ENCODE peak calls at places on chromosomes 6 and 20, in seven cellular contexts. H, Q, D, Y, V, X and P are unnamed samples.

GRCh38 chr20:11204926-11205768 is 531.3 kb upstream of the JAG1 start:
- DNase-seq in H (peak), Q (no peak), D (peak), Y (no peak), V (peak), X (no peak), P (peak)

GRCh38 chr6:87139236-87139635 is 16.1 kb upstream of the ZNF292 start:
- DNase-seq in H (peak), Q (no peak), D (peak), Y (no peak), V (no peak), X (no peak), P (peak)

GRCh38 chr6:155106456-155107107 is 111.5 kb downstream of the TIAM2 start:
- DNase-seq in H (peak), Q (no peak), D (no peak), Y (no peak), V (no peak), X (no peak), P (no peak)

GRCh38 chr6:21741221-21742109 is 147.9 kb downstream of the SOX4 start:
- DNase-seq in H (no peak), Q (no peak), D (no peak), Y (no peak), V (no peak), X (no peak), P (no peak)

GRCh38 chr20:44097521-44098255 is 89.3 kb downstream of the JPH2 start:
- DNase-seq in H (no peak), Q (no peak), D (no peak), Y (no peak), V (no peak), X (no peak), P (no peak)

GRCh38 chr20:17967595-17968365 is 814 bp downstream of the SNX5 start:
- DNase-seq in H (peak), Q (no peak), D (no peak), Y (no peak), V (peak), X (no peak), P (peak)

GRCh38 chr6:84847349-84848160 is 83.2 kb upstream of the TBX18 start:
- DNase-seq in H (peak), Q (no peak), D (no peak), Y (no peak), V (no peak), X (no peak), P (no peak)

GRCh38 chr20:3818155-3819151 is 1.9 kb upstream of the AP5S1 start:
- DNase-seq in H (peak), Q (no peak), D (peak), Y (no peak), V (peak), X (no peak), P (peak)

GRCh38 chr20:35595456-35595855 is 20.2 kb upstream of the SPAG4 start:
- DNase-seq in H (no peak), Q (no peak), D (no peak), Y (no peak), V (no peak), X (no peak), P (no peak)

GRCh38 chr20:53901064-53901463 is 169.3 kb downstream of the BCAS1 start:
- DNase-seq in H (peak), Q (no peak), D (no peak), Y (no peak), V (no peak), X (no peak), P (no peak)

GRCh38 chr20:46894971-46895905 is 595 bp downstream of the EYA2 start:
- DNase-seq in H (peak), Q (no peak), D (no peak), Y (no peak), V (peak), X (no peak), P (no peak)

GRCh38 chr6:143059616-143060353 is 904 bp upstream of the AIG1 start:
- DNase-seq in H (peak), Q (no peak), D (no peak), Y (no peak), V (no peak), X (no peak), P (peak)

GRCh38 chr6:70413829-70414494 is 654 bp downstream of the FAM135A start:
- DNase-seq in H (no peak), Q (no peak), D (no peak), Y (peak), V (no peak), X (no peak), P (peak)

GRCh38 chr20:38284893-38285444 is 19.0 kb upstream of the BPI start:
- DNase-seq in H (no peak), Q (no peak), D (no peak), Y (no peak), V (no peak), X (no peak), P (no peak)

GRCh38 chr6:129575378-129576118 is 134.4 kb downstream of the ARHGAP18 start:
- DNase-seq in H (peak), Q (no peak), D (peak), Y (no peak), V (no peak), X (no peak), P (peak)

GRCh38 chr6:3383525-3383924 is 73.3 kb downstream of the SLC22A23 start:
- DNase-seq in H (peak), Q (no peak), D (peak), Y (no peak), V (no peak), X (no peak), P (peak)

GRCh38 chr6:114824409-114824808 is 481.6 kb upstream of the HS3ST5 start:
- DNase-seq in H (no peak), Q (no peak), D (no peak), Y (no peak), V (no peak), X (no peak), P (no peak)

GRCh38 chr6:101926149-101926925 is 532.8 kb downstream of the GRIK2 start:
- DNase-seq in H (no peak), Q (no peak), D (no peak), Y (no peak), V (no peak), X (no peak), P (no peak)

GRCh38 chr6:115551510-115551909 is 509.2 kb downstream of the FRK start:
- DNase-seq in H (no peak), Q (no peak), D (no peak), Y (no peak), V (no peak), X (no peak), P (no peak)

GRCh38 chr6:73585566-73586415 is 65.0 kb upstream of the EEF1A1 start:
- DNase-seq in H (peak), Q (no peak), D (peak), Y (no peak), V (no peak), X (no peak), P (peak)

GRCh38 chr6:105364243-105364642 is 38.6 kb downstream of the PREP start:
- DNase-seq in H (peak), Q (no peak), D (no peak), Y (no peak), V (no peak), X (no peak), P (no peak)

GRCh38 chr20:49832632-49833327 is 20.2 kb downstream of the SLC9A8 start:
- DNase-seq in H (peak), Q (no peak), D (no peak), Y (no peak), V (no peak), X (no peak), P (no peak)

GRCh38 chr20:61649879-61650200 is 397.8 kb downstream of the CDH4 start:
- DNase-seq in H (no peak), Q (no peak), D (no peak), Y (no peak), V (no peak), X (peak), P (no peak)